ENCODE peak calls at places on chromosome 17, in four cellular contexts. Z is A549, F is neural progenitor cell, W is body of pancreas. I is an unnamed sample.

GRCh38 chr17:78538033-78538776 is 39.0 kb downstream of the DNAH17 start:
- DNase-seq in F (peak), W (no peak), Z (no peak), I (no peak)

GRCh38 chr17:82050761-82051641 is 610 bp downstream of the RFNG start:
- DNase-seq in F (no peak), Z (no peak), W (no peak), I (no peak)

GRCh38 chr17:79814966-79815835 is 18.3 kb upstream of the CBX8 start:
- DNase-seq in Z (no peak), F (peak), W (peak), I (no peak)

GRCh38 chr17:1742371-1743093 is at the start of gene SERPINF2:
- DNase-seq in F (no peak), W (no peak), Z (no peak), I (no peak)

GRCh38 chr17:42422958-42423712 is at the start of gene CAVIN1:
- DNase-seq in F (peak), W (peak), Z (peak), I (peak)

GRCh38 chr17:40425741-40426140 is 8.0 kb upstream of the TOP2A start:
- DNase-seq in Z (no peak), F (no peak), W (no peak), I (no peak)

GRCh38 chr17:77681820-77682219 is 276.7 kb upstream of the TNRC6C start:
- DNase-seq in Z (no peak), F (no peak), W (peak), I (no peak)

GRCh38 chr17:6749519-6749918 is 6.3 kb upstream of the XAF1 start:
- DNase-seq in W (no peak), F (no peak), Z (no peak), I (no peak)

GRCh38 chr17:76004750-76005262 is 4.2 kb downstream of the CDK3 start:
- DNase-seq in W (no peak), Z (no peak), F (no peak), I (no peak)

GRCh38 chr17:21495281-21495680 is 119.1 kb downstream of the KCNJ12 start:
- DNase-seq in F (no peak), W (no peak), Z (no peak), I (no peak)

DNA sequence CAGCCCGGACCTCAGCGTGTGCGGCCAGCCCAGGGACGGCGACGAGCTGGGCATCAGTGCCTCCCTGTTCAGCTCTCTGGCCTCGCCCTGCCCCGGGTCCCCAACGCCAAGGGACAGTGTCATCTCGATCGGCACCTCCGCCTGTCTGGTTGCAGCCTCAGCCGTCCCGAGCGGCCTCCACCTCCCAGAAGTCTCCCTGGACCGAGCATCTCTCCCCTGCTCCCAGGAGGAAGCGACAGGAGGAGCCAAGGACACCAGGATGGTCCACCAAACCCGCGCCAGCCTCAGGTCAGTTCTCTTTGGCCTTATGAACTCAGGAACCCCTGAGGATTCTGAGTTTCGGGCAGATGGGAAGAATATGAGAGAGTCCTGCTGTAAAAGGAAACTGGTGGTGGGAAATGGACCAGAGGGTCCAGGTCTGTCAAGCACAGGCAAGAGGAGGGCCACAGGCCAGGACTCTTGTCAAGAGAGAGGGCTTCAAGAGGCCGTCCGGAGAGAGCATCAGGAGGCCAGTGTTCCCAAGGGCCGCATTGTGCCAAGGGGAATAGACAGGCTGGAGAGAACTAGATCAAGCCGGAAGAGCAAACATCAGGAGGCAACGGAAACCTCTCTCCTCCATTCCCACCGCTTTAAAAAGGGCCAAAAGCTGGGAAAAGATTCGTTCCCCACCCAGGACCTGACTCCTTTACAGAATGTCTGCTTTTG is 822 bp downstream of the HASPIN start:
- DNase-seq in W (no peak), F (no peak), Z (no peak), I (no peak)
- H3K27ac ChIP-seq in W (no peak), F (no peak), Z (peak), I (peak)

GRCh38 chr17:10798910-10799309 is 5.0 kb downstream of the TMEM238L start:
- DNase-seq in Z (no peak), W (no peak), F (no peak), I (no peak)

GRCh38 chr17:10799407-10799806 is 4.5 kb downstream of the TMEM238L start:
- DNase-seq in F (no peak), W (peak), Z (no peak), I (no peak)

GRCh38 chr17:10793256-10793655 is 10.6 kb downstream of the TMEM238L start:
- DNase-seq in Z (no peak), W (no peak), F (no peak), I (no peak)

GRCh38 chr17:10798332-10798749 is 5.6 kb downstream of the TMEM238L start:
- DNase-seq in W (peak), Z (no peak), F (no peak), I (no peak)

GRCh38 chr17:10797848-10798328 is 6.0 kb downstream of the TMEM238L start:
- DNase-seq in F (no peak), Z (no peak), W (no peak), I (no peak)
- TF ChIP-seq CTCF in F (no peak), Z (no peak), W (no peak), I (no peak)

DNA sequence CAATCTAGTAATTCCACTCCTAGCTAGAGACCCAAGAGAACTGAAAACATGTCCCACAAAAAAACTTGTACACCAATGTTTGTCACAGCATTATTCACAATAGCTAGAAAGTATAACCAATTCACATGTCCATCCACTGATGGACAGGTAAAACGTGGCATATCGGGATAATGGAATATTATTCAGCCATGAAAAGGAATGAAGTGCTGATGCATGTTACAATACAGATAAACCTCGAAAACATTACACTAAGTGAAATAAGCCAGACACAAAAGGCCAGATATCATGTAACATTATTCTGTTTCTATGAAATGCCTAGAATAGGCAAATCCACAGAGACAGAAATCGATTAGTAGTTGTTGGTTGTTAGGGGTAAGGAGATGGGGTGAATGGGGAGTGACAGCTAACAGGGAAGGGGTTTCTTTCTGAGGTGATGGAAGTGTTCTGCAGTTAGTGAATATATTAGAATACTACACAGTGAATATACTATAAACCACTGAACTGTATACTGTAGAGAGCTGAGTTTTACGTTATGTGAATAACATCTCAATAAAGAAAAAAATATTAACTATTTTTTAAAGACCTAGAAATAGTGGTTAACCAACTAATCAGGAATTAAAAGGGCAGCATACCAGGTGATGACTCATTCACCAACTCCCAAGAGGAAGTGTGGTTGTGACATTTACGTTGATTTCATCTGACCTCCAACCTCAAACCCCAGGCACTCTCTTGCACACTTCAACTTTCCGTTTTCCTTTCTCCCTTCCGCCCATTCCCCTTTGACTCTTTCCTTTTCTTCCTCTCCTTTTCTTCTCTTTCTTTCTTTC is 48.6 kb downstream of the GAS7 start:
- DNase-seq in F (no peak), Z (peak), W (peak), I (peak)
- H3K27ac ChIP-seq in F (no peak), Z (no peak), W (no peak), I (no peak)

DNA sequence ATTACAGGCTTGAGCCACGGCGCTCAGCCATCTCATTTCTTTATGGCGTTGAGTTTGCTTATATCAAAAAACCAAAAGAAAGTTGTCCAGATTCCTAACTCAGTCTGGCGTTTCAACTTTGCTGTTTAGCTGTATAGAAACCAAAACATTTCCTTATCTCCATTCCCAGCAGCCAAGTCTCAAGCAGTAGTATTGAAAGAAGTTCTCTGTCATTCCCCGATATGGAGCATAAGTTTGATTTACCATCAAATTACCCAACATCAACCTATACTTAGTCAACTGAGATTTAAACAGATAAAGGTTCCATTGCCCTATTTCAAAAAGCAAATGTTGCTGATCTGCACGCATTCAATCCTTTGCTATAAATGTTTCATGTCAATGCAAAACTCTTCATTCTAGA is 27.5 kb upstream of the RAB11FIP4 start:
- DNase-seq in F (no peak), Z (no peak), W (no peak), I (no peak)
- TF ChIP-seq CTCF in F (no peak), Z (no peak), W (no peak), I (no peak)

DNA sequence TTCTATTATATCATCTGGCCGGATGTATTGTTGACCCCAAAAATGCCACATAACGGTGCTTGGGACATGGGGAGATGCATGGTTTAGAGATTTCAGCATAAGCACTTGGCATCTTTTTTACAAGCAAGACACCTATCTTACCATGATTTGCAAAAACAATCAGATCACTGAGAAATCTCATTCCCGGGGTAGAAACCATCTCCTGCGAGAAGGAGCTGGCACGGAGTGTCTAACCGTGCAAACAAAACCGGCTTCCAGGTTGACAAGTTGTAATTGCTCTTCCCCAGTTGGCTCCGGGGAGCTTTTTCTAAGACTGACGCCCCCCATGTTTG is 1.0 kb downstream of the SLC16A6 start:
- DNase-seq in F (no peak), W (no peak), Z (no peak), I (no peak)
- H3K27ac ChIP-seq in F (no peak), W (no peak), Z (no peak), I (peak)

GRCh38 chr17:31739300-31739699 is 119.7 kb downstream of the COPRS start:
- DNase-seq in Z (no peak), W (no peak), F (no peak), I (no peak)

GRCh38 chr17:31738488-31738887 is 120.6 kb downstream of the COPRS start:
- DNase-seq in W (no peak), F (no peak), Z (no peak), I (no peak)

GRCh38 chr17:31740611-31741082 is 118.4 kb downstream of the COPRS start:
- DNase-seq in Z (no peak), W (no peak), F (no peak), I (no peak)

GRCh38 chr17:31736855-31737625 is 122.0 kb downstream of the COPRS start:
- DNase-seq in F (no peak), W (no peak), Z (no peak), I (no peak)

GRCh38 chr17:31738067-31738466 is 121.0 kb downstream of the COPRS start:
- DNase-seq in Z (peak), W (no peak), F (no peak), I (no peak)
- TF ChIP-seq CTCF in Z (no peak), W (no peak), F (no peak), I (no peak)

GRCh38 chr17:67022451-67022810 is 21.9 kb upstream of the CACNG1 start:
- DNase-seq in F (no peak), Z (no peak), W (no peak), I (no peak)

GRCh38 chr17:67025216-67025792 is 19.1 kb upstream of the CACNG1 start:
- DNase-seq in W (no peak), F (no peak), Z (no peak), I (no peak)

GRCh38 chr17:67024736-67025135 is 19.6 kb upstream of the CACNG1 start:
- DNase-seq in W (no peak), F (no peak), Z (no peak), I (no peak)

GRCh38 chr17:67027031-67027628 is 17.2 kb upstream of the CACNG1 start:
- DNase-seq in Z (peak), F (no peak), W (no peak), I (no peak)

DNA sequence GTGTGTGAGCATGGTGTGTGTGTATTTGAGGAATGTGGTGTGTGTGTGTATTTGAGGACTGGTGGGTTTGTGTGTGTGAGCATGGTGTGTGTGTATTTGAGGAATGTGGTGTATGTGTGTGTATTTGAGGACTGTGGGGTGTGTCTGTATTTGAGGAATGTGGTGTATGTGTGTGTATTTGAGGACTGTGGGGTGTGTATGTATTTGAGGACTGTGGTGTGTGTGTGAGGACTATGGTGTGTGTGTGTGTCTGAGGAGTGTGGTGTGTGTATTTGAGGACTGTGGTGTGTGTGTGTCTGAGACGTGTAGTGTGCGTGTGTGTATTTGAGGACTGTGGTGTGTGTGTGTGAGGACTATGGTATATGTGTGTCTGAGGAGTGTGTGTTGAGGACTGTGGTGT is 18.0 kb upstream of the CACNG1 start:
- DNase-seq in W (no peak), Z (peak), F (no peak), I (no peak)
- H3K27ac ChIP-seq in W (no peak), Z (no peak), F (no peak), I (no peak)

GRCh38 chr17:50596191-50597037 is 35.9 kb downstream of the CACNA1G start:
- DNase-seq in F (peak), Z (no peak), W (no peak), I (no peak)
- TF ChIP-seq CTCF in F (peak), Z (no peak), W (no peak), I (no peak)